ENCODE peak calls at places on chromosomes 11 and 22, in seven cellular contexts. W, S, E, T, O, U and F are unnamed samples.

GRCh38 chr22:38712496-38713207 is 6.9 kb downstream of the GTPBP1 start:
- DNase-seq in W (no peak), S (no peak), E (no peak), T (no peak), O (no peak), U (no peak), F (no peak)

GRCh38 chr22:27422442-27422841 is 379.1 kb downstream of the MN1 start:
- DNase-seq in W (no peak), S (no peak), E (no peak), T (no peak), O (no peak), U (no peak), F (no peak)

GRCh38 chr11:122922893-122923292 is 40.3 kb downstream of the JHY start:
- DNase-seq in W (no peak), S (no peak), E (no peak), T (no peak), O (no peak), U (no peak), F (no peak)

GRCh38 chr11:126146454-126147192 is 64.8 kb downstream of the RPUSD4 start:
- DNase-seq in W (no peak), S (no peak), E (no peak), T (no peak), O (no peak), U (no peak), F (peak; percentile 54)

GRCh38 chr11:123461164-123461563 is 31.1 kb downstream of the GRAMD1B start:
- DNase-seq in W (no peak), S (no peak), E (no peak), T (peak; percentile 68), O (no peak), U (no peak), F (no peak)

GRCh38 chr11:61577383-61578118 is 3.3 kb downstream of the SYT7 start:
- DNase-seq in W (no peak), S (no peak), E (no peak), T (peak; percentile 44), O (no peak), U (no peak), F (peak; percentile 97)

GRCh38 chr22:24843048-24843447 is 37.0 kb downstream of the SGSM1 start:
- DNase-seq in W (no peak), S (no peak), E (no peak), T (no peak), O (no peak), U (no peak), F (no peak)

GRCh38 chr11:44484211-44484610 is 81.3 kb upstream of the CD82 start:
- DNase-seq in W (no peak), S (no peak), E (no peak), T (peak; percentile 11), O (peak; percentile 54), U (peak; percentile 19), F (peak; percentile 58)

GRCh38 chr11:63614136-63614664 is at the start of gene PLAAT3:
- DNase-seq in W (no peak), S (peak; percentile 30), E (peak; percentile 28), T (peak; percentile 82), O (peak; percentile 53), U (peak; percentile 88), F (peak; percentile 99)

GRCh38 chr22:36619797-36620390 is 83.7 kb downstream of the CACNG2 start:
- DNase-seq in W (no peak), S (no peak), E (no peak), T (no peak), O (no peak), U (no peak), F (no peak)